ENCODE peak calls at places on chromosomes 4 and X, in five cellular contexts. One of them, this sample, is unnamed.

GRCh38 chr4:101039367-101039766 is 308.0 kb downstream of the PPP3CA start:
- DNase-seq in heart left ventricle: no peak
- DNase-seq in Peyer's patch: no peak
- DNase-seq in body of pancreas: no peak
- DNase-seq in neural progenitor cell: no peak
- DNase-seq in this sample: peak; percentile 16

GRCh38 chrX:123626962-123627361 is 105.9 kb downstream of the THOC2 start:
- DNase-seq in body of pancreas: no peak
- DNase-seq in Peyer's patch: no peak
- DNase-seq in neural progenitor cell: no peak
- DNase-seq in heart left ventricle: no peak
- DNase-seq in this sample: no peak

GRCh38 chrX:66680451-66680850 is 41.6 kb upstream of the EDA2R start:
- DNase-seq in heart left ventricle: no peak
- DNase-seq in neural progenitor cell: no peak
- DNase-seq in Peyer's patch: no peak
- DNase-seq in body of pancreas: no peak
- DNase-seq in this sample: no peak

GRCh38 chr4:145435646-145436045 is 46.0 kb upstream of the SMAD1 start:
- DNase-seq in body of pancreas: no peak
- DNase-seq in neural progenitor cell: no peak
- DNase-seq in Peyer's patch: no peak
- DNase-seq in heart left ventricle: no peak
- DNase-seq in this sample: no peak

GRCh38 chr4:21733894-21734630 is 214.5 kb downstream of the KCNIP4 start:
- DNase-seq in neural progenitor cell: no peak
- DNase-seq in Peyer's patch: no peak
- DNase-seq in body of pancreas: no peak
- DNase-seq in heart left ventricle: no peak
- DNase-seq in this sample: no peak

GRCh38 chr4:123107444-123108252 is 185.3 kb upstream of the NUDT6 start:
- DNase-seq in body of pancreas: no peak
- DNase-seq in Peyer's patch: peak; percentile 38
- DNase-seq in neural progenitor cell: no peak
- DNase-seq in heart left ventricle: no peak
- DNase-seq in this sample: no peak

GRCh38 chr4:62930884-62931283 is 1478.4 kb downstream of the TECRL start:
- DNase-seq in heart left ventricle: no peak
- DNase-seq in Peyer's patch: no peak
- DNase-seq in neural progenitor cell: no peak
- DNase-seq in body of pancreas: no peak
- DNase-seq in this sample: no peak

GRCh38 chr4:107392951-107393350 is 327.1 kb downstream of the PAPSS1 start:
- DNase-seq in heart left ventricle: no peak
- DNase-seq in neural progenitor cell: no peak
- DNase-seq in body of pancreas: no peak
- DNase-seq in Peyer's patch: no peak
- DNase-seq in this sample: no peak

GRCh38 chrX:45598841-45599240 is 398.2 kb upstream of the DIPK2B start:
- DNase-seq in neural progenitor cell: no peak
- DNase-seq in Peyer's patch: no peak
- DNase-seq in heart left ventricle: no peak
- DNase-seq in body of pancreas: no peak
- DNase-seq in this sample: no peak

GRCh38 chrX:3516051-3516541 is 169.6 kb upstream of the MXRA5 start:
- DNase-seq in heart left ventricle: no peak
- DNase-seq in body of pancreas: no peak
- DNase-seq in neural progenitor cell: no peak
- DNase-seq in Peyer's patch: no peak
- DNase-seq in this sample: no peak

GRCh38 chr4:128393111-128393704 is 105.6 kb upstream of the PGRMC2 start:
- DNase-seq in body of pancreas: no peak
- DNase-seq in heart left ventricle: no peak
- DNase-seq in Peyer's patch: no peak
- DNase-seq in neural progenitor cell: no peak
- DNase-seq in this sample: peak; percentile 70

GRCh38 chr4:17817027-17817426 is 6.2 kb downstream of the NCAPG start:
- DNase-seq in body of pancreas: no peak
- DNase-seq in Peyer's patch: no peak
- DNase-seq in heart left ventricle: no peak
- DNase-seq in neural progenitor cell: peak; percentile 45
- DNase-seq in this sample: peak; percentile 56

GRCh38 chrX:139106111-139106510 is 394.6 kb upstream of the FGF13 start:
- DNase-seq in neural progenitor cell: no peak
- DNase-seq in heart left ventricle: no peak
- DNase-seq in body of pancreas: no peak
- DNase-seq in Peyer's patch: no peak
- DNase-seq in this sample: no peak

GRCh38 chr4:93710101-93710846 is 118.3 kb upstream of the ATOH1 start:
- DNase-seq in body of pancreas: no peak
- DNase-seq in neural progenitor cell: peak; percentile 65
- DNase-seq in heart left ventricle: no peak
- DNase-seq in Peyer's patch: no peak
- DNase-seq in this sample: peak; percentile 60

GRCh38 chrX:19659929-19660328 is 144.6 kb upstream of the MAP3K15 start:
- DNase-seq in Peyer's patch: no peak
- DNase-seq in neural progenitor cell: no peak
- DNase-seq in body of pancreas: no peak
- DNase-seq in heart left ventricle: no peak
- DNase-seq in this sample: no peak

GRCh38 chrX:155718964-155719586 is 106.3 kb upstream of the TMLHE start:
- DNase-seq in body of pancreas: no peak
- DNase-seq in Peyer's patch: no peak
- DNase-seq in neural progenitor cell: no peak
- DNase-seq in heart left ventricle: peak; percentile 48
- DNase-seq in this sample: no peak

GRCh38 chr4:79050521-79050880 is 111.3 kb upstream of the PAQR3 start:
- DNase-seq in body of pancreas: no peak
- DNase-seq in Peyer's patch: peak; percentile 43
- DNase-seq in heart left ventricle: no peak
- DNase-seq in neural progenitor cell: no peak
- DNase-seq in this sample: peak; percentile 66

GRCh38 chr4:110170861-110171260 is 27.6 kb downstream of the ELOVL6 start:
- DNase-seq in heart left ventricle: no peak
- DNase-seq in body of pancreas: no peak
- DNase-seq in neural progenitor cell: peak; percentile 29
- DNase-seq in Peyer's patch: no peak
- DNase-seq in this sample: no peak

GRCh38 chr4:84051728-84052127 is 447.4 kb downstream of the NKX6-1 start:
- DNase-seq in body of pancreas: no peak
- DNase-seq in heart left ventricle: no peak
- DNase-seq in neural progenitor cell: peak; percentile 62
- DNase-seq in Peyer's patch: no peak
- DNase-seq in this sample: no peak

GRCh38 chr4:150782921-150783320 is 201.0 kb downstream of the MAB21L2 start:
- DNase-seq in Peyer's patch: no peak
- DNase-seq in heart left ventricle: no peak
- DNase-seq in body of pancreas: no peak
- DNase-seq in neural progenitor cell: no peak
- DNase-seq in this sample: no peak

GRCh38 chrX:84155938-84156337 is 32.1 kb downstream of the RPS6KA6 start:
- DNase-seq in Peyer's patch: no peak
- DNase-seq in neural progenitor cell: no peak
- DNase-seq in heart left ventricle: no peak
- DNase-seq in body of pancreas: no peak
- DNase-seq in this sample: no peak

GRCh38 chr4:82261063-82261462 is 112.7 kb downstream of the HNRNPD start:
- DNase-seq in heart left ventricle: no peak
- DNase-seq in Peyer's patch: no peak
- DNase-seq in body of pancreas: no peak
- DNase-seq in neural progenitor cell: no peak
- DNase-seq in this sample: no peak

GRCh38 chr4:71186257-71186565 is 152.6 kb upstream of the SLC4A4 start:
- DNase-seq in body of pancreas: no peak
- DNase-seq in neural progenitor cell: no peak
- DNase-seq in heart left ventricle: no peak
- DNase-seq in Peyer's patch: no peak
- DNase-seq in this sample: no peak

DNA sequence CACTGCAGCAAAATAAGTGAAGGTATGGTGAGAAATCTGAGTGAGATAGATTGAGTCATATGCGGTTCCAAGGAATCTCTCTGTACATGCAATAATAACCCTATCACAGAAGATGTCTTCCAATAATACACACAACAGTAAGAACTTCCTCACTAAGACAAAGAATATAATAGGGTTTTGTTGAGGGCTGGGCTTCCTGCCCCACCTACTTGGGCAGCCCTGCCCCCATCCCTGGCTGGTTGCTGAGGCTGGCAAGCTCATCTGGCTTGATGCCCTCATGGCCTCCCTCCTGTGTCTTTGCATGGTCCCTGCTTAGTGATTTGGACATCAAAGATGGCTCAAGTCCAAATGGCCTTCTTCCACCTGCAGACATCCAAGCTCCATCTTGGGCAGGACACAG is 2.7 kb downstream of the GEMIN8 start:
- DNase-seq in body of pancreas: peak; percentile 18
- DNase-seq in heart left ventricle: peak; percentile 12
- DNase-seq in neural progenitor cell: no peak
- DNase-seq in Peyer's patch: no peak
- DNase-seq in this sample: no peak
- H3K27me3 ChIP-seq in body of pancreas: no peaks in the 10 kb centered on the region
- H3K27me3 ChIP-seq in heart left ventricle: no peaks in the 10 kb centered on the region
- H3K27me3 ChIP-seq in neural progenitor cell: no peaks in the 10 kb centered on the region
- H3K27me3 ChIP-seq in Peyer's patch: no peaks in the 10 kb centered on the region
- H3K27me3 ChIP-seq in this sample: no peaks in the 10 kb centered on the region

GRCh38 chr4:158805628-158806471 is 37.0 kb downstream of the FNIP2 start:
- DNase-seq in body of pancreas: no peak
- DNase-seq in Peyer's patch: no peak
- DNase-seq in neural progenitor cell: no peak
- DNase-seq in heart left ventricle: peak; percentile 57
- DNase-seq in this sample: no peak
- H3K4me3 ChIP-seq in body of pancreas: no peak overlapping the region
- H3K4me3 ChIP-seq in Peyer's patch: peak overlapping the region; percentile 10
- H3K4me3 ChIP-seq in neural progenitor cell: no peak overlapping the region
- H3K4me3 ChIP-seq in heart left ventricle: no peak overlapping the region
- H3K4me3 ChIP-seq in this sample: no peak overlapping the region

DNA sequence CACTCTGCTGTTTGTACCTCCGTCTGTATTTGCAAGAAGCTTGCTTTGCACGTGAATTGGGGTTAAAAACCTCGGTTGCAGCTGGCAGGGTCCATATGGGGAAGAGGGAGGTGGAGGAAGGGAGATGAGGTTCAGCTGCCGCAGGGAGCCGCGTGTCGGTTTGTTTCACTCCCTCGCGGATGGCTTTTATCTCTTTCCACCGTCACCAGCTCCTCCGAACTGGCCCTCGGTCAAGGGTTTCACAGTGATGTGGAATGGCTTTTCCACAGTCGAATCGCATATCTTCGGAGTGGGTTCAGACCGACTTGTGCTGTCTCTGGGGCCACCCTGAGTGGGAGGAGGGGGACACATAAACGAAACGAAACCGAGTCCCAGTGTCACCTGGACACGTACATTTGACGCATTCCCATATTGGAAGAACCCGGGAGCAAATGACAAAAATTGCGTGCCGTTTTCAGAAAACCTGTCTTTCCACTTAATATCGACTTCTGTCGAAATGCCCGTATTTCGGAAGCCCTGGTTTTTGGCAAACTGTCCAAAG is 929 bp downstream of the ZBTB33 start:
- DNase-seq in Peyer's patch: peak; percentile 54
- DNase-seq in neural progenitor cell: peak; percentile 30
- DNase-seq in heart left ventricle: peak; percentile 16
- DNase-seq in body of pancreas: peak; percentile 16
- DNase-seq in this sample: peak; percentile 48
- H3K4me1 ChIP-seq in Peyer's patch: no peaks in the 10 kb centered on the region
- H3K4me1 ChIP-seq in neural progenitor cell: peaks cover 4% of the 10 kb centered on the region
- H3K4me1 ChIP-seq in heart left ventricle: no peaks in the 10 kb centered on the region
- H3K4me1 ChIP-seq in body of pancreas: no peaks in the 10 kb centered on the region
- H3K4me1 ChIP-seq in this sample: no peaks in the 10 kb centered on the region

DNA sequence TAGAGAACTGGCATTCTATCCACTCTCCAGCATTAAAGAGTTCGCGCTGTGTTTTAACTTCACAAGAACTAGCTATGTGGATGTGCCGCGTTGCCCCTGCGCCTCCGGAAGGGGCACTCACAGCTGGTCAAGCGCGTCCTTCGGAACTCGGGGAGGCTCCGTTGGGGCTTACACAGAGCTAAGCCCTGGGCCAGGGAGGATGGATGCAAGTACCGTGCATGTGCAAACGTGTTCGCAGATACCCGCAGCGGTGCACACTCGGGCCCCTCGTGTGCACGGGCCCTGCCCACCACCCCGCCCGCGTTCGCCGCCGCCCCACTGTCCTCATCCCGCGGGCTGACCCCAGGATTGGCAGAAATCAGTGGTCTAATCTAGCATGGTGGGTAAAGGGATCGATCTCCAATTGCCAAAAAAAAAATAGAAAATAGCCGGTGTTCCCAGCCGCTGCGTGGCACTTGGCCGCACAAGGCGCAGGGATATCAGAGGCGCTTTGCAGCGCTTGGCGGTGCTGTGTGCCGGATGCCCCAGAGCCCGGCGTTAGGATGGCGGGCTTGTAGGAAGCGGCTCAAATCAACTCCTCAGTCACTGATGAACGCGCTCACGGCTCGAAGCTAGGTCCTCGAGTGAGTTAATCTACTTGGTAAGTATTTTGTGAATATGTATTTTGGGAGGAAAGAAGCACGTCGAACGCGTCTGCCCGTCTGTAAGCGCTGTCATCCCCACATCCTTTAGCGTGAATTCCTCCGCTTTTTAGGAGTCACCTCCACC is 988 bp upstream of the PCDH10 start:
- DNase-seq in Peyer's patch: no peak
- DNase-seq in heart left ventricle: no peak
- DNase-seq in body of pancreas: no peak
- DNase-seq in neural progenitor cell: peak; percentile 78
- DNase-seq in this sample: no peak
- H3K27me3 ChIP-seq in Peyer's patch: peaks cover 17% of the 10 kb centered on the region
- H3K27me3 ChIP-seq in heart left ventricle: peaks cover 83% of the 10 kb centered on the region
- H3K27me3 ChIP-seq in body of pancreas: peaks cover 35% of the 10 kb centered on the region
- H3K27me3 ChIP-seq in neural progenitor cell: peaks cover 82% of the 10 kb centered on the region
- H3K27me3 ChIP-seq in this sample: peaks cover 11% of the 10 kb centered on the region

GRCh38 chr4:10019521-10020051 is 1.7 kb downstream of the SLC2A9 start:
- DNase-seq in heart left ventricle: peak; percentile 35
- DNase-seq in body of pancreas: no peak
- DNase-seq in neural progenitor cell: no peak
- DNase-seq in Peyer's patch: peak; percentile 59
- DNase-seq in this sample: no peak
- H3K4me3 ChIP-seq in heart left ventricle: peak overlapping the region; percentile 38
- H3K4me3 ChIP-seq in body of pancreas: no peak overlapping the region
- H3K4me3 ChIP-seq in neural progenitor cell: no peak overlapping the region
- H3K4me3 ChIP-seq in Peyer's patch: peak overlapping the region; percentile 46
- H3K4me3 ChIP-seq in this sample: no peak overlapping the region

DNA sequence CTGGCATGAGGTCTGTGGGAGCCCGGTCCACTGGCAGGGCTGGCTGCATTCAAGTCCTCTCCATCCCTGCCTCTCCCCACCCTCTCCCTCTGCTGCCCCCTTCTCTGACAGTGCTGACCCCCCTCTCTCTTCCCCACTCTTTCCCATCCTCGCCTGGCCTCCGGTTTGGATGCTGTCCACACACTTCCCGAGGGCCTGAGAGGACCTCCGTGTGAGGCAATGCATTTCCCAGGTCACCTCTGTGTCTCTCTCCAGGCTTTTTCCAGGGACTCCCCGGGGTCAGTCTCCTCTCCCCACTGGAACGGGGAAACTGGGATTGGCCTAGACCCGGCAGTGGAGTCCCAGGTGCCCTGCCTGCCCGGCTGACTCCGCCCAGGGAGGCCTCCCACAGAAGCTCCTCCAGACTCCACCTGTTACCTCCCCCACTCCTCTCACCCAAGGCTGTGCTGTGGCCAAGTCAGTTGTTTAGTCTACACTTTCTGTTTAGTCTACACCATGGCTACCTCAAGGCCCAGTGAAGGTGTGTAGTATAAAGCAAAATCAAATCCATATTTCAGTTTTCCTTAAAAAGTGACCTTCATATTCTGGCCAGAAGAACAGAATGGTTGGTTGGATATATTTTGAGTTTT is 146.8 kb downstream of the PTTG2 start:
- DNase-seq in body of pancreas: no peak
- DNase-seq in neural progenitor cell: no peak
- DNase-seq in Peyer's patch: no peak
- DNase-seq in heart left ventricle: no peak
- DNase-seq in this sample: no peak
- H3K4me1 ChIP-seq in body of pancreas: peaks cover 15% of the 10 kb centered on the region
- H3K4me1 ChIP-seq in neural progenitor cell: peaks cover 32% of the 10 kb centered on the region
- H3K4me1 ChIP-seq in Peyer's patch: no peaks in the 10 kb centered on the region
- H3K4me1 ChIP-seq in heart left ventricle: no peaks in the 10 kb centered on the region
- H3K4me1 ChIP-seq in this sample: peaks cover 3% of the 10 kb centered on the region